ENCODE peak calls at places on chromosomes 6 and 20, in nine cellular contexts. One of them, this sample, is unnamed.

GRCh38 chr20:45575931-45576330 is 3.2 kb downstream of the WFDC8 start:
- DNase-seq in NCI-H187: no peak
- DNase-seq in GM23338: no peak
- DNase-seq in NCI-H1105: no peak
- DNase-seq in Ammon's horn: no peak
- DNase-seq in omental fat pad: no peak
- DNase-seq in D341Med: no peak
- DNase-seq in GM04504: no peak
- DNase-seq in astrocyte of the spinal cord: no peak
- DNase-seq in this sample: no peak

GRCh38 chr6:73451166-73452106 is 661 bp downstream of the CGAS start:
- DNase-seq in NCI-H187: no peak
- DNase-seq in GM23338: peak
- DNase-seq in NCI-H1105: no peak
- DNase-seq in Ammon's horn: peak
- DNase-seq in omental fat pad: no peak
- DNase-seq in D341Med: no peak
- DNase-seq in GM04504: no peak
- DNase-seq in astrocyte of the spinal cord: peak
- DNase-seq in this sample: peak

GRCh38 chr6:44057931-44058616 is 69.2 kb downstream of the MRPL14 start:
- DNase-seq in NCI-H187: no peak
- DNase-seq in GM23338: no peak
- DNase-seq in NCI-H1105: no peak
- DNase-seq in Ammon's horn: no peak
- DNase-seq in omental fat pad: no peak
- DNase-seq in D341Med: no peak
- DNase-seq in GM04504: no peak
- DNase-seq in astrocyte of the spinal cord: peak
- DNase-seq in this sample: no peak

GRCh38 chr6:26198626-26199056 is 111.4 kb downstream of the HFE start:
- DNase-seq in NCI-H187: peak
- DNase-seq in GM23338: no peak
- DNase-seq in NCI-H1105: no peak
- DNase-seq in Ammon's horn: no peak
- DNase-seq in omental fat pad: no peak
- DNase-seq in D341Med: no peak
- DNase-seq in GM04504: no peak
- DNase-seq in astrocyte of the spinal cord: peak
- DNase-seq in this sample: no peak

GRCh38 chr6:110944681-110945151 is 13.8 kb upstream of the GTF3C6 start:
- DNase-seq in NCI-H187: no peak
- DNase-seq in GM23338: no peak
- DNase-seq in NCI-H1105: no peak
- DNase-seq in Ammon's horn: peak
- DNase-seq in omental fat pad: no peak
- DNase-seq in D341Med: no peak
- DNase-seq in GM04504: peak
- DNase-seq in astrocyte of the spinal cord: peak
- DNase-seq in this sample: no peak

GRCh38 chr6:16362296-16362695 is 123.9 kb downstream of the GMPR start:
- DNase-seq in NCI-H187: no peak
- DNase-seq in GM23338: no peak
- DNase-seq in NCI-H1105: no peak
- DNase-seq in Ammon's horn: no peak
- DNase-seq in omental fat pad: no peak
- DNase-seq in D341Med: no peak
- DNase-seq in GM04504: no peak
- DNase-seq in astrocyte of the spinal cord: no peak
- DNase-seq in this sample: no peak

GRCh38 chr20:3221398-3222226 is 12.3 kb downstream of the ITPA start:
- DNase-seq in NCI-H187: no peak
- DNase-seq in GM23338: no peak
- DNase-seq in NCI-H1105: no peak
- DNase-seq in Ammon's horn: no peak
- DNase-seq in omental fat pad: no peak
- DNase-seq in D341Med: no peak
- DNase-seq in GM04504: no peak
- DNase-seq in astrocyte of the spinal cord: no peak
- DNase-seq in this sample: no peak

GRCh38 chr6:132962936-132963579 is 148.7 kb downstream of the RPS12 start:
- DNase-seq in NCI-H187: peak
- DNase-seq in GM23338: peak
- DNase-seq in NCI-H1105: peak
- DNase-seq in Ammon's horn: peak
- DNase-seq in omental fat pad: peak
- DNase-seq in D341Med: peak
- DNase-seq in GM04504: peak
- DNase-seq in astrocyte of the spinal cord: peak
- DNase-seq in this sample: peak

GRCh38 chr6:55199239-55199638 is 24.9 kb downstream of the HCRTR2 start:
- DNase-seq in NCI-H187: no peak
- DNase-seq in GM23338: no peak
- DNase-seq in NCI-H1105: no peak
- DNase-seq in Ammon's horn: no peak
- DNase-seq in omental fat pad: no peak
- DNase-seq in D341Med: no peak
- DNase-seq in GM04504: no peak
- DNase-seq in astrocyte of the spinal cord: no peak
- DNase-seq in this sample: no peak

GRCh38 chr6:128520436-128521301 is at the start of gene PTPRK:
- DNase-seq in NCI-H187: peak
- DNase-seq in GM23338: peak
- DNase-seq in NCI-H1105: peak
- DNase-seq in Ammon's horn: peak
- DNase-seq in omental fat pad: peak
- DNase-seq in D341Med: peak
- DNase-seq in GM04504: peak
- DNase-seq in astrocyte of the spinal cord: peak
- DNase-seq in this sample: peak

GRCh38 chr6:158338311-158339112 is 26.2 kb downstream of the TULP4 start:
- DNase-seq in NCI-H187: no peak
- DNase-seq in GM23338: peak
- DNase-seq in NCI-H1105: peak
- DNase-seq in Ammon's horn: no peak
- DNase-seq in omental fat pad: no peak
- DNase-seq in D341Med: no peak
- DNase-seq in GM04504: no peak
- DNase-seq in astrocyte of the spinal cord: no peak
- DNase-seq in this sample: no peak

GRCh38 chr6:24033284-24033683 is 92.7 kb upstream of the NRSN1 start:
- DNase-seq in NCI-H187: no peak
- DNase-seq in GM23338: no peak
- DNase-seq in NCI-H1105: no peak
- DNase-seq in Ammon's horn: no peak
- DNase-seq in omental fat pad: no peak
- DNase-seq in D341Med: no peak
- DNase-seq in GM04504: no peak
- DNase-seq in astrocyte of the spinal cord: no peak
- DNase-seq in this sample: no peak

GRCh38 chr6:16721977-16722376 is 39.3 kb downstream of the ATXN1 start:
- DNase-seq in NCI-H187: no peak
- DNase-seq in GM23338: no peak
- DNase-seq in NCI-H1105: peak
- DNase-seq in Ammon's horn: no peak
- DNase-seq in omental fat pad: no peak
- DNase-seq in D341Med: no peak
- DNase-seq in GM04504: no peak
- DNase-seq in astrocyte of the spinal cord: no peak
- DNase-seq in this sample: no peak

GRCh38 chr6:154847318-154847717 is 114.1 kb downstream of the SCAF8 start:
- DNase-seq in NCI-H187: no peak
- DNase-seq in GM23338: no peak
- DNase-seq in NCI-H1105: no peak
- DNase-seq in Ammon's horn: no peak
- DNase-seq in omental fat pad: no peak
- DNase-seq in D341Med: no peak
- DNase-seq in GM04504: no peak
- DNase-seq in astrocyte of the spinal cord: no peak
- DNase-seq in this sample: no peak